ENCODE peak calls at places on chromosomes 4 and X, in four cellular contexts. C is cardiac muscle cell, T is IMR-90, E is kidney. P is an unnamed sample.

GRCh38 chrX:11704725-11705495 is 39.2 kb upstream of the ARHGAP6 start:
- DNase-seq in C (no peak), T (peak), E (no peak), P (no peak)

GRCh38 chrX:72142094-72142843 is 10.6 kb upstream of the RTL5 start:
- DNase-seq in C (peak), T (no peak), E (no peak), P (no peak)

GRCh38 chr4:158949094-158949493 is 153.8 kb upstream of the RAPGEF2 start:
- DNase-seq in C (no peak), T (peak), E (no peak), P (no peak)

GRCh38 chr4:3303840-3304715 is 11.3 kb downstream of the RGS12 start:
- DNase-seq in C (no peak), T (no peak), E (peak), P (no peak)

GRCh38 chr4:1205641-1206298 is 33.4 kb upstream of the SPON2 start:
- DNase-seq in C (no peak), T (no peak), E (peak), P (peak)

GRCh38 chr4:84596826-84597225 is 13.9 kb downstream of the CDS1 start:
- DNase-seq in C (no peak), T (no peak), E (no peak), P (no peak)

GRCh38 chrX:11059923-11060322 is 51.2 kb upstream of the HCCS start:
- DNase-seq in C (no peak), T (peak), E (no peak), P (no peak)

GRCh38 chr4:168630445-168631187 is 133.8 kb downstream of the PALLD start:
- DNase-seq in C (no peak), T (peak), E (no peak), P (no peak)

GRCh38 chrX:33892670-33893069 is 239.4 kb downstream of the FAM47A start:
- DNase-seq in C (no peak), T (no peak), E (no peak), P (no peak)

GRCh38 chrX:1452497-1453389 is at the start of gene ASMTL:
- DNase-seq in C (peak), T (peak), E (peak), P (peak)

GRCh38 chrX:132207996-132208395 is 11.3 kb downstream of the RAP2C start:
- DNase-seq in C (no peak), T (no peak), E (no peak), P (no peak)

GRCh38 chr4:96955226-96955625 is 1115.3 kb downstream of the PDHA2 start:
- DNase-seq in C (no peak), T (no peak), E (no peak), P (no peak)

GRCh38 chr4:96952610-96953009 is 1112.7 kb downstream of the PDHA2 start:
- DNase-seq in C (no peak), T (no peak), E (no peak), P (no peak)

DNA sequence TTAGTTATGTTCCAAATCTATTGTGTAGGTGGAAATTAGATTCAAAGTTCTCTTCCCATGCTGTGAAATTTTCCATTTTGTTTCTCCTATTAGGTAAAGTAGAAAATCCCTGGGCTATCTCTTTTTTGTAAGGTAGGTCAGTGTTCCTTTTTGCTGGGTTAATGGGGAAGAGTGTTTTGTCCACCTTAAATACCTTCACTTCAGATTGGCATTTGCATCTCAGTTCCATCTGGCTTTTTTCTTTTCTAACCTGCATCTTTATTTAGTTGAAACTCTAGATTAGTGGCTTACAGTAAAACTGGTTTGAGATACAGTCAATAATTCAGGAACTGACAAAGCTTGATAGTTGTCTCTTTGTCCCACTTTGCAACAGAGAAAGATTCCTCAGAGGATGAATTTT is 1115.8 kb downstream of the PDHA2 start:
- DNase-seq in C (no peak), T (no peak), E (no peak), P (no peak)
- TF ChIP-seq CTCF in C (no peak), T (no peak), E (no peak), P (no peak)

GRCh38 chr4:102437111-102437510 is 64.0 kb upstream of the NFKB1 start:
- DNase-seq in C (no peak), T (no peak), E (no peak), P (no peak)

GRCh38 chr4:102430511-102430910 is 70.6 kb upstream of the NFKB1 start:
- DNase-seq in C (no peak), T (peak), E (no peak), P (no peak)

GRCh38 chr4:102427599-102427998 is 73.6 kb upstream of the NFKB1 start:
- DNase-seq in C (no peak), T (no peak), E (no peak), P (no peak)

GRCh38 chr4:102429553-102429952 is 71.6 kb upstream of the NFKB1 start:
- DNase-seq in C (no peak), T (peak), E (no peak), P (no peak)

DNA sequence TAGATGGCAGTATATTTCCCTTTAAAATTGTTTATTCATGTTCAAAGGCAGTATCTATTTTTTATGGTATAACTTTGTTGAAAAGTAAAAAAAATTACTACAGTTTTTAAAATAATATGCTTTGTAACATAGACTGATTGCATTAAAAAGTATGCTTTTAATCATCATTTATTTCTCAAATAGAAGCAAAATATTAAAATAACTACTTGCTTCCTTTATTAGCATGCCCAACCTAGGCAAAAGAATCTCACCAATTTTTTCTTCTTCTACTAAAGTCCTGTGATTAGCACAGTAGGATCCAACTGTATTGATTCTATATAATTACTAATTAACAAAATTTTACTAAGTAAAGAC is 69.6 kb upstream of the NFKB1 start:
- DNase-seq in C (no peak), T (no peak), E (no peak), P (no peak)
- TF ChIP-seq CTCF in C (no peak), T (no peak), E (no peak), P (peak)

GRCh38 chr4:38902695-38903094 is 35.1 kb downstream of the FAM114A1 start:
- DNase-seq in C (peak), T (no peak), E (no peak), P (no peak)
- TF ChIP-seq CTCF in C (peak), T (peak), E (peak), P (peak)

GRCh38 chrX:115894087-115894486 is 276.5 kb upstream of the AGTR2 start:
- DNase-seq in C (no peak), T (peak), E (no peak), P (no peak)
- TF ChIP-seq CTCF in C (no peak), T (peak), E (no peak), P (no peak)

GRCh38 chr4:142844782-142845181 is 1.3 kb downstream of the INPP4B start:
- DNase-seq in C (no peak), T (no peak), E (no peak), P (no peak)

GRCh38 chr4:142850478-142850877 is 4.4 kb upstream of the INPP4B start:
- DNase-seq in C (peak), T (no peak), E (no peak), P (no peak)

GRCh38 chr4:142846105-142846728 is at the start of gene INPP4B:
- DNase-seq in C (peak), T (peak), E (peak), P (peak)

GRCh38 chr4:142845293-142846070 is 619 bp downstream of the INPP4B start:
- DNase-seq in C (peak), T (no peak), E (peak), P (peak)

DNA sequence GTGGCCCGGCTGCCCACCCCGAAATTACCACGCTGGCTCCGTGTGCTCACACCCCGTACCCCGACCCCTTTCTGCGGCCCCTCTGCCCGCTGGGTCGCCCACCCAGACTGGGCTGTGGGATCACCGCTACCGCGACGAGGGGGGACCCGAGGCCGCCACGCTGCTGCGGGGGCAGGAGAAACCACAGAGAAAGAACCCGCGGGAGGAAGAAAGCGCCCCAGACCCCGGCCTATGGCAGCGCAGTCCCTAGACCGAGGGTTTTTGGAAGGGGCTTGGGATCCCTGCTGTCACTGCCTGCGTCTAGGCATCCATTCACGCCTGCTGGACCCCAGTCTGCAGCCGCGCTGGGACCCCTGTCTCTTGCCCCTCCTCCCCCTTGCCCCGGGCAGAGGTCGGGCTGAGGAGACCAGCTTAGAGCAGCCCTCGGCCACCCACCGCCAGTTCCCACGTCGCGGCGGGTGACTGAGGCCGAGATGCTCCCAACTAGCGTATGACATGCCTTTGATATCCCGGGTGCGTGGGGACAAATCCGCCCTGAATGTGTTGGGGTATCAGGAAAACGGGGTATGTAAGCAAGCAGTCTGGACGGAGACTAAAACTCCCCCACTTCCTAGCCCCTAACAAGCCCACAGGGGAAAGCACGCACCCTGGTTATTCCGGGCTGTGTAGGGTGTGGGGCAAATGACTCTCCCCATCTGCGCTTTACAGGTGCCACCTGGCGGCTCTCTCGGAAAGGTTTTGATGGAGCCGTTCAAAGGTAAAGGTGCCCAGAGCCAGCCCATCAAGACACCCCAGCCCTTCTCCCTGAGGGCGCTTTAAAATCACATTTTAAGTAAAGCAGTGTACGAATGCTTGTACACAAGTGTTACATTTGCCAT is 867 bp upstream of the INPP4B start:
- DNase-seq in C (peak), T (no peak), E (peak), P (peak)
- TF ChIP-seq CTCF in C (peak), T (no peak), E (peak), P (peak)

GRCh38 chr4:77994194-77994721 is 62.9 kb upstream of the FRAS1 start:
- DNase-seq in C (peak), T (peak), E (no peak), P (peak)
- TF ChIP-seq CTCF in C (peak), T (peak), E (peak), P (peak)

DNA sequence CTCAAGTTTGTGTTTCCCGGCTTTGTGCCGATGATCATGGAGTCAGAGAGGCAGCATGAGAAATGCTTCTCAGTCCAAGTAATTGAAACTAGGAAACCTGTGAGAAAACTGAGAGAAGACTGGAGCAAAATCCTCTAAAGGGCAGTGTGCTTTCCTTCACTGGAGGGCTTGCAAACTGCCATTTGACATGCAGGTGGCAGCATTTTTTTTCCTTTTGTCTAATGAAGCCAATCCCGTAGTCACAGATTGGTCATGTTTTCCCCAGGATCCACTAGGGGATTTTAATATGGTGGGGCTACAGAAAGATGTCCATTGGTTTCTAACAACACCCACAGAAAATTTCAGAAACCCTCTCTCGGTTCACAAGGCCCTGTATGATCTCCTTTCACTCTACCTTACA is 117.4 kb upstream of the NUDT10 start:
- DNase-seq in C (peak), T (no peak), E (no peak), P (no peak)
- TF ChIP-seq CTCF in C (no peak), T (no peak), E (no peak), P (no peak)

P was measured in endothelial cell.